ENCODE peak calls at places on chromosome 2, in six cellular contexts. I is stimulated activated CD8-positive, alpha-beta memory T cell treated with anti-CD3 and anti-CD28 coated beads, Interleukin-15, amount 100 ng/mL, for 24 hours; M is SIG-M5; A is effector memory CD4-positive, alpha-beta T cell; E is NCI-H2029; V is activated CD4-positive, alpha-beta T cell treated with anti-CD3 and anti-CD28 coated beads, Interleukin-2, amount 50 U/mL, for 4 hours. F is an unnamed sample.

GRCh38 chr2:212919238-212919637 is 232.2 kb downstream of the IKZF2 start:
- DNase-seq in A (no peak), I (no peak), M (no peak), V (no peak), E (peak), F (no peak)

GRCh38 chr2:8525236-8525581 is 156.6 kb upstream of the ID2 start:
- DNase-seq in E (no peak), A (no peak), M (no peak), I (no peak), V (no peak), F (no peak)

GRCh38 chr2:237118025-237118424 is 32.3 kb downstream of the COPS8 start:
- DNase-seq in E (peak), V (no peak), I (no peak), M (no peak), A (no peak), F (peak)

GRCh38 chr2:220674033-220674432 is 898.1 kb downstream of the EPHA4 start:
- DNase-seq in M (no peak), E (no peak), I (no peak), V (no peak), A (no peak), F (no peak)

GRCh38 chr2:51613-52012 is 5.3 kb upstream of the FAM110C start:
- DNase-seq in E (no peak), M (no peak), A (no peak), I (no peak), V (no peak), F (no peak)

GRCh38 chr2:233980955-233981555 is 63.9 kb downstream of the TRPM8 start:
- DNase-seq in A (no peak), E (no peak), M (no peak), V (no peak), I (no peak), F (no peak)

GRCh38 chr2:6441800-6442199 is 423.9 kb downstream of the CMPK2 start:
- DNase-seq in A (no peak), M (no peak), E (no peak), V (no peak), I (no peak), F (no peak)

GRCh38 chr2:128554151-128554769 is 235.6 kb upstream of the HS6ST1 start:
- DNase-seq in A (no peak), I (no peak), M (no peak), E (no peak), V (no peak), F (no peak)

GRCh38 chr2:170701011-170701410 is 14.1 kb upstream of the SP5 start:
- DNase-seq in V (no peak), E (no peak), M (no peak), I (no peak), A (no peak), F (no peak)

GRCh38 chr2:215808996-215809395 is 204.4 kb downstream of the MREG start:
- DNase-seq in E (no peak), M (no peak), V (no peak), A (no peak), I (no peak), F (no peak)

GRCh38 chr2:44546469-44547127 is 184.9 kb downstream of the CAMKMT start:
- DNase-seq in I (no peak), M (no peak), V (no peak), A (no peak), E (no peak), F (no peak)

GRCh38 chr2:189829092-189829843 is 45.0 kb downstream of the PMS1 start:
- DNase-seq in A (no peak), M (no peak), E (no peak), V (no peak), I (no peak), F (no peak)

GRCh38 chr2:152067823-152068222 is 31.0 kb downstream of the CACNB4 start:
- DNase-seq in M (no peak), A (no peak), I (no peak), E (no peak), V (no peak), F (no peak)

GRCh38 chr2:161122772-161123530 is 37.3 kb upstream of the TANK start:
- DNase-seq in I (no peak), E (no peak), A (no peak), M (peak), V (no peak), F (peak)

GRCh38 chr2:12061785-12062184 is 315.4 kb downstream of the LPIN1 start:
- DNase-seq in A (no peak), E (no peak), I (no peak), V (no peak), M (no peak), F (no peak)

GRCh38 chr2:219634171-219634940 is 6.9 kb downstream of the SLC4A3 start:
- DNase-seq in A (no peak), E (no peak), V (no peak), M (no peak), I (no peak), F (no peak)

GRCh38 chr2:219679041-219679440 is 51.6 kb downstream of the SLC4A3 start:
- DNase-seq in I (no peak), M (no peak), V (no peak), E (no peak), A (no peak), F (no peak)

GRCh38 chr2:225399509-225399908 is at the start of gene NYAP2:
- DNase-seq in E (peak), V (no peak), A (no peak), I (no peak), M (no peak), F (no peak)

GRCh38 chr2:27891063-27891819 is 712 bp downstream of the BABAM2 start:
- DNase-seq in I (peak), E (peak), M (peak), V (peak), A (peak), F (peak)

GRCh38 chr2:167271941-167272340 is 383.7 kb downstream of the XIRP2 start:
- DNase-seq in A (no peak), E (no peak), M (no peak), I (no peak), V (no peak), F (no peak)

GRCh38 chr2:237696471-237696870 is 69.1 kb downstream of the LRRFIP1 start:
- DNase-seq in E (no peak), M (no peak), I (no peak), A (no peak), V (no peak), F (no peak)

GRCh38 chr2:232245111-232245510 is 133.4 kb upstream of the ALPP start:
- DNase-seq in V (no peak), I (no peak), A (no peak), M (no peak), E (no peak), F (no peak)

GRCh38 chr2:79393806-79394484 is 118.9 kb upstream of the CTNNA2 start:
- DNase-seq in A (no peak), V (no peak), I (no peak), E (no peak), M (no peak), F (no peak)

GRCh38 chr2:136242100-136242499 is 124.2 kb upstream of the CXCR4 start:
- DNase-seq in A (no peak), V (no peak), E (no peak), M (no peak), I (no peak), F (no peak)

GRCh38 chr2:218839893-218840292 is 8.3 kb upstream of the PRKAG3 start:
- DNase-seq in A (no peak), M (no peak), E (no peak), I (no peak), V (no peak), F (no peak)

GRCh38 chr2:239442192-239442591 is 41.4 kb upstream of the HDAC4 start:
- DNase-seq in A (no peak), V (no peak), M (no peak), E (no peak), I (no peak), F (no peak)

GRCh38 chr2:48589170-48589767 is 28.4 kb upstream of the GTF2A1L start:
- DNase-seq in E (no peak), M (no peak), I (no peak), A (no peak), V (no peak), F (no peak)

GRCh38 chr2:45691600-45691999 is 40.1 kb downstream of the PRKCE start:
- DNase-seq in A (no peak), E (no peak), M (no peak), I (no peak), V (no peak), F (no peak)

GRCh38 chr2:8684421-8684884 is 2.6 kb downstream of the ID2 start:
- DNase-seq in V (no peak), M (no peak), I (no peak), E (no peak), A (peak), F (no peak)

GRCh38 chr2:235577404-235578330 is 83.8 kb downstream of the AGAP1 start:
- DNase-seq in A (no peak), E (peak), M (no peak), V (no peak), I (no peak), F (no peak)

GRCh38 chr2:27407798-27408491 is 1.4 kb downstream of the PPM1G start:
- DNase-seq in I (no peak), V (no peak), M (no peak), A (no peak), E (peak), F (peak)

GRCh38 chr2:143732931-143733330 is 603.7 kb downstream of the ARHGAP15 start:
- DNase-seq in V (no peak), M (no peak), I (no peak), A (no peak), E (no peak), F (no peak)

GRCh38 chr2:113757059-113757657 is 716 bp upstream of the SLC35F5 start:
- DNase-seq in V (no peak), I (no peak), A (no peak), E (peak), M (no peak), F (no peak)

GRCh38 chr2:101516833-101517690 is 42.1 kb upstream of the RFX8 start:
- DNase-seq in I (no peak), A (no peak), E (no peak), V (no peak), M (peak), F (peak)

GRCh38 chr2:169765523-169765922 is 31.9 kb downstream of the KLHL23 start:
- DNase-seq in E (no peak), V (no peak), A (no peak), I (no peak), M (no peak), F (peak)

GRCh38 chr2:83851066-83851465 is 608.0 kb downstream of the SUCLG1 start:
- DNase-seq in M (no peak), V (no peak), E (no peak), A (no peak), I (no peak), F (no peak)